ENCODE peak calls at places on chromosomes 12 and 14, in five cellular contexts. Q, J, R, F and H are unnamed samples.

GRCh38 chr12:75592086-75592485 is 80.7 kb upstream of the KRR1 start:
- DNase-seq in Q (no peak), R (no peak), J (no peak), F (no peak), H (no peak)

GRCh38 chr14:105180598-105181528 is at the start of gene NUDT14:
- DNase-seq in F (peak), J (no peak), R (no peak), Q (peak), H (peak)

GRCh38 chr12:103802586-103802886 is 38.5 kb downstream of the NT5DC3 start:
- DNase-seq in Q (no peak), R (no peak), J (no peak), F (peak), H (no peak)

GRCh38 chr12:89494411-89495231 is 30.0 kb downstream of the GALNT4 start:
- DNase-seq in F (no peak), J (no peak), Q (peak), R (no peak), H (peak)

GRCh38 chr12:13436696-13437391 is 240.3 kb downstream of the EMP1 start:
- DNase-seq in F (peak), R (no peak), Q (peak), J (no peak), H (peak)

GRCh38 chr12:14263742-14264141 is 101.7 kb upstream of the ATF7IP start:
- DNase-seq in Q (no peak), F (no peak), R (no peak), J (no peak), H (no peak)

GRCh38 chr14:46571970-46572369 is 79.6 kb downstream of the RPL10L start:
- DNase-seq in Q (peak), J (no peak), R (no peak), F (no peak), H (no peak)

GRCh38 chr14:30551460-30551859 is 7.5 kb upstream of the G2E3 start:
- DNase-seq in F (no peak), R (no peak), Q (peak), J (no peak), H (no peak)

GRCh38 chr12:21989819-21990412 is 48.7 kb upstream of the ABCC9 start:
- DNase-seq in R (no peak), F (no peak), J (no peak), Q (peak), H (peak)

GRCh38 chr14:28676481-28676880 is 90.1 kb upstream of the FOXG1 start:
- DNase-seq in J (no peak), F (no peak), R (no peak), Q (peak), H (peak)

GRCh38 chr12:56299308-56299852 is 750 bp downstream of the CS start:
- DNase-seq in F (no peak), Q (peak), J (no peak), R (no peak), H (no peak)

GRCh38 chr12:37666069-37666781 is 650.3 kb upstream of the ALG10B start:
- DNase-seq in R (no peak), F (no peak), J (no peak), Q (no peak), H (no peak)

GRCh38 chr12:34348836-34349672 is 326.8 kb downstream of the ALG10 start:
- DNase-seq in F (no peak), R (no peak), Q (no peak), J (no peak), H (no peak)

GRCh38 chr14:74792249-74793039 is 29.3 kb downstream of the YLPM1 start:
- DNase-seq in Q (peak), J (peak), R (no peak), F (no peak), H (no peak)

GRCh38 chr12:77510985-77511384 is 319.7 kb upstream of the NAV3 start:
- DNase-seq in R (no peak), Q (no peak), F (no peak), J (no peak), H (no peak)

GRCh38 chr14:56807586-56808168 is 2.6 kb downstream of the OTX2 start:
- DNase-seq in F (peak), J (no peak), Q (no peak), R (no peak), H (no peak)

GRCh38 chr14:22375321-22375930 is 213.6 kb downstream of the DAD1 start:
- DNase-seq in Q (peak), R (no peak), J (no peak), F (no peak), H (no peak)

GRCh38 chr12:117284160-117284559 is 77.3 kb downstream of the NOS1 start:
- DNase-seq in J (no peak), Q (no peak), F (no peak), R (no peak), H (no peak)

GRCh38 chr12:29599397-29599796 is 101.9 kb upstream of the OVCH1 start:
- DNase-seq in R (no peak), J (no peak), Q (peak), F (no peak), H (peak)

DNA sequence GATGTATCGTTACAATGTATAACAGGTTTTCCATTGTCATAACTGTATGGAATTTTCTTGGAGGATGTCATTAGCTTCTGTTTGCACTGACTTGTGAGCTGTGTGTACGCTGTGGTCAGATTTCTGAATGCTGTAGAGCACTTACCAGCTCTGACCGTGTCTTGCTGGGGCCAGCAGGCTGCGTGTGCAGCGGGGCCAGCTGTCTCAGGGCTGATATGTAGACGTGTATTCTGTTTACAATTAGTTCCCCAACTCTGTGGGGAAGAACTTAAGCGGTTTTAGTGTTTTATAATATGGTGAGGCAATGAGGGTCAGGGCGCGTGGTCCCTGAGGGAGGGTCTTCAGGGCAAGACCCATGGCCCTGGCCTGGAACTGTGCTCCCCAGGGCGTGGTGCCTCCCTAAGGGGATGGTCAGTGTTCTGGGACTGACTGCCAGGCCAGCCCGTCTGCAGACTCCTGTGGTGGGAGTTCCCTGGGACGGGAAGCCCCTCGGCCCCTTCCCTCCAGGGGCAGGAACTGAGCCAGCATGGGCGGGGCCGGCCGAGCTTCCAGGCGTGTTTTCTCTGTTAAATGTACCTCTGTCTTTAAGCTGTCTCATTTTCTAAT is 18.7 kb downstream of the XRCC3 start:
- DNase-seq in Q (peak), R (no peak), F (no peak), J (no peak), H (peak)
- H3K27ac ChIP-seq in Q (peak), R (peak), F (peak), J (no peak), H (peak)

DNA sequence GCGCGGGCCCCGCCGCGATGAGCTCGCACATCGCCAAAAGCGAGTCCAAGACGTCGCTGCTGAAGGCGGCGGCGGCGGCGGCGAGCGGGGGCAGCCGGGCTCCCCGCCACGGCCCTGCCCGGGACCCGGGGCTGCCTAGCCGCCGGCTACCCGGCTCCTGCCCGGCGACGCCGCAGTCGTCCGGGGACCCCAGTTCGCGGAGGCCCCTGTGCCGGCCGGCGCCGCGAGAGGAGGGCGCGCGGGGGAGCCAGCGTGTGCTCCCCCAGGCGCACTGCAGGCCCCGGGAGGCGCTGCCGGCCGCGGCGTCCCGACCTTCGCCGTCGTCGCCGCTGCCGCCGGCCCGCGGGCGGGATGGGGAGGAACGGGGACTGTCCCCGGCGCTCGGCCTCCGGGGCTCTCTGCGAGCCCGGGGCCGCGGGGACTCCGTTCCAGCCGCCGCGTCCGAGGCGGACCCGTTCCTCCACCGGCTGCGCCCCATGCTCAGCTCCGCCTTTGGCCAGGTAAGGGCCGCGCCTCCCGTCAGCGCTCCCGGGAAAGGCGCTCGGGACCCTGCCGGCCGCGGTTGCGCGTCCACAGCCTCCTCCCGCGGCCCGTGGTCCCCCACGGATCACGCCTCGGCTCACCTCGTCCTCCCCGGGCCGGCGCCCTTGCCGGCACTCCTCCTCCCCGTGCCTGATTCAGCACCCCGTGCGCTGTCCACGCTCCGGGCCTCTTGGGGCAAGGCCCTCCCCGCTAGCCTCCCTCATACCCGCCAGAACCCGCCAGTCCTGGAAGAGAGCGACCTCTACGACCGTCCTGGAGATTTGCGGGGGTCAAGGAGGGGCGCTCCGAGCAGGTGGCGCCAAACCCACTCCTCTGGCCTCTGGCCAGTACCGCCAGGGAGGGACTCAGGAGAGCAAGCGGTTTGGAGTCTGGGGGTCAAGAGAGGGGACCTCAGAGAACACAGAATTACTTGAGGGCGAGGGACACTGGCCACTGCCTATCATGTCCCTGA is 711 bp downstream of the CABP1 start:
- DNase-seq in J (peak), F (peak), Q (peak), R (no peak), H (peak)
- H3K27ac ChIP-seq in J (no peak), F (no peak), Q (no peak), R (no peak), H (no peak)

DNA sequence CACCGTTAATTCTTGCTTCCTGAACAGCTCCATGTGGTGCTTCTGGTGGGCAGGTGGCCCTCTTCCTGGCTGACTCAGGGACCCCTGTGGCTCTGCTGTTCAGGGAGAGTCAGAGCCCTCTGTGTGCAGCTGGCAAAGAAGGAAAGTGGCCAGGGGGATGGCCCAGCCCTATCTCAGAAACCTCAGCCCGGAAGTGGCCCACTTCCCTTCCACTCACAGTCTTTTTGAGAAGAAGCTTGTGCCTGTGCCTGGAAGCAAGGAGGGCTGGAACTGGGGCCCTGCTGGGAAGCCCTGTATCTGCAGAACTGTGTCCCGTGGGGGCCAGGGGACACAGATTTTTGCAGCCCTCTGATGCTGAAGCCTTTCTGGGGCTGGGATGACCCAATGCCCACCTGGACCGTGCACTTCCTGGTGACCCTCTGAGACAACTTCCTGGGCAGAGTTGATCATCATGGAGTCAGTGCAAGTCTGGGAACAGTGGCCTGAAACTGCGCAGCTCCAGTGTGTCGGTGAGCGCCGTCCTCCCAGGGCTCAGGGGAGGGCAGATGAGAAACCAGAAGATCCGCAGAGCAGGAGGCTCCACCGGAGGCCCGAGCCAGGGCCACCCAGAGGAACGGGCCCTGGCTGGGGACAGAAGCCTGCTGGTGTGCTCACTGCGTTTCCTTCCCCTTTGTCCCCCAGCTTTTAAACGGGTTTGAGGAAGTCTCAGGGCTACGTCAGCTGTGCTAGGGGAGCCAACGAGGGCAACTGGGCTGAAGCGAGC is 217.3 kb upstream of the RTL1 start:
- DNase-seq in J (no peak), R (no peak), Q (peak), F (peak), H (peak)
- H3K27ac ChIP-seq in J (no peak), R (peak), Q (no peak), F (no peak), H (no peak)

DNA sequence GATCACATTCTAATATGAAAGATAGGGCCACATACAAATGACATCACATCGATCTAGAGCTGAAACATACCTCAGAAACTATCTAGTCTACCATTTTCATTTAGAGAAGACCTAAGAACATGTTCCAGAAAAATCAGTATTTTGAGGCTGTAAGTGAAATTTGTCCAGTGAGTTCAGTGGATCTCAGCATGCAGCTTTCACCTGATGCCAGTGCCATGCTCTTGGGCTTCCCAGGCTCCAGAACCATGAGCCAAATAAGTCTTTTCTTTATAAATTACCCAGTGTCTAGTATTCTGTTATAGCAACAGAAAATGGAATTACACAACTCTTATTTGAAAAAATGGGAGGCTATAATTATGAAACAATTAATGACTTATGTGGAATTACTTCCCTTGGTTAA is 9.0 kb downstream of the CHPT1 start:
- DNase-seq in J (no peak), F (no peak), R (no peak), Q (no peak), H (no peak)
- H3K27ac ChIP-seq in J (no peak), F (no peak), R (no peak), Q (no peak), H (no peak)

GRCh38 chr12:12032771-12033588 is 37.8 kb upstream of the BCL2L14 start:
- DNase-seq in F (peak), Q (peak), J (peak), R (peak), H (peak)
- H3K27ac ChIP-seq in F (no peak), Q (no peak), J (no peak), R (peak), H (peak)

GRCh38 chr12:5230861-5231260 is 187.2 kb downstream of the KCNA5 start:
- DNase-seq in F (no peak), J (no peak), Q (no peak), R (no peak), H (no peak)
- H3K27ac ChIP-seq in F (no peak), J (no peak), Q (no peak), R (no peak), H (no peak)

DNA sequence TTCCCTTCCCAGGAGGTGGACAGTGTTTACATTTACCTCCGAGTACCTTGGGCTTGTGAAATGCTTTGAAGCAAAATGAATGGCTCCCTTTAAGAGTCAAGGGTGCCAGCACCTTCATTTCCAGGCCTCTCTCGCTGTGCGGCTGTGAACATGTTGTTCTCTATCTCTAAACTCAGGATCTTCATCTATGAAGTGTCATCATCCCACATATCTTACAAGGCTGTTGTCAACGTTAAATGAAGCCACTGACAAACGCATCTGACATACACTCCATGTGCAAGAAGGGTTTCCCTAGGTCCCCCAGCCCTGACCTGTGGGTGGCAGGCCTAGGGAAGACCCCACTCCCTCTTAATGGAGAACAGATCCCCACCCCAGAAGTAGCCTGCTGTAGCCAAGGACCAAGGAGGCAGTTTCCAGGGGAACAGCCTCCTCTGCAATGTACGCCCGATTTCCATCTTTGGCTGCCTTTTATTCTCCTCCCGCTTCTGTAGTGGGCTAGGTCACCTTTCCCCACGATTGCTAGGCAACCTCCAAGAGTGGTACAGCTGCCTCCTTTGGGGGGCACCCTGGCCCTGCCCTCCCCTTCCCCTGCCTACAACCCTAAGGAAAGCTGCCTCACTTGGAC is 7.6 kb downstream of the ACTN1 start:
- DNase-seq in R (no peak), J (no peak), Q (no peak), F (no peak), H (no peak)
- H3K27ac ChIP-seq in R (no peak), J (no peak), Q (peak), F (no peak), H (peak)